ENCODE peak calls at places on chromosome 5, in eight cellular contexts. R is natural killer cell, I is cardiac muscle cell, G is upper lobe of right lung, W is cardiac fibroblast, M is PC-3, X is AG04450, U is endodermal cell. N is an unnamed sample.

GRCh38 chr5:61625682-61626620 is 293.9 kb downstream of the ZSWIM6 start:
- DNase-seq in M (no peak), X (no peak), G (peak), W (peak), I (peak), R (peak), U (peak), N (no peak)

GRCh38 chr5:59766394-59766793 is 127.1 kb downstream of the PDE4D start:
- DNase-seq in X (no peak), R (no peak), W (peak), M (no peak), U (no peak), G (no peak), I (no peak), N (no peak)

GRCh38 chr5:179060116-179061008 is at the start of gene ZNF354C:
- DNase-seq in W (peak), G (peak), I (peak), R (peak), X (peak), U (peak), M (no peak), N (peak)

GRCh38 chr5:586751-587285 is 25.3 kb upstream of the CEP72 start:
- DNase-seq in I (no peak), M (peak), W (no peak), X (no peak), G (peak), U (no peak), R (no peak), N (no peak)

GRCh38 chr5:59055745-59056448 is 473.0 kb downstream of the RAB3C start:
- DNase-seq in W (no peak), U (no peak), R (no peak), X (no peak), I (no peak), G (no peak), M (peak), N (no peak)

GRCh38 chr5:151264113-151264512 is 11.1 kb downstream of the GM2A start:
- DNase-seq in U (no peak), X (no peak), I (no peak), M (peak), W (peak), G (no peak), R (no peak), N (no peak)

GRCh38 chr5:181188700-181189362 is 16.2 kb downstream of the TRIM7 start:
- DNase-seq in M (peak), I (peak), U (peak), R (peak), X (peak), G (peak), W (peak), N (no peak)

GRCh38 chr5:170100051-170100943 is 5.4 kb upstream of the FOXI1 start:
- DNase-seq in G (no peak), I (peak), X (peak), U (peak), M (peak), W (peak), R (peak), N (no peak)

GRCh38 chr5:7518947-7519560 is 123.1 kb downstream of the ADCY2 start:
- DNase-seq in G (no peak), U (peak), I (peak), X (no peak), M (no peak), R (no peak), W (no peak), N (no peak)

GRCh38 chr5:134527156-134527960 is 1.9 kb downstream of the JADE2 start:
- DNase-seq in X (peak), G (peak), R (peak), I (peak), U (peak), M (peak), W (peak), N (peak)

GRCh38 chr5:139698461-139699146 is 50.5 kb downstream of the CXXC5 start:
- DNase-seq in U (peak), G (peak), R (no peak), W (peak), X (peak), M (no peak), I (peak), N (no peak)

GRCh38 chr5:93831449-93831848 is 90.0 kb upstream of the POU5F2 start:
- DNase-seq in R (no peak), W (peak), I (no peak), G (no peak), M (peak), X (peak), U (no peak), N (no peak)

GRCh38 chr5:6545036-6545693 is 87.7 kb downstream of the NSUN2 start:
- DNase-seq in I (peak), X (no peak), G (no peak), M (no peak), W (no peak), R (no peak), U (peak), N (no peak)

GRCh38 chr5:135318037-135318436 is 81.0 kb downstream of the MACROH2A1 start:
- DNase-seq in X (no peak), I (no peak), M (no peak), R (no peak), W (no peak), U (no peak), G (no peak), N (no peak)

GRCh38 chr5:147661576-147661975 is 121.0 kb downstream of the JAKMIP2 start:
- DNase-seq in I (no peak), X (no peak), W (peak), M (no peak), G (no peak), U (no peak), R (no peak), N (no peak)

GRCh38 chr5:31537856-31538255 is 5.8 kb downstream of the C5orf22 start:
- DNase-seq in R (no peak), X (peak), W (peak), G (no peak), U (no peak), I (no peak), M (no peak), N (no peak)

GRCh38 chr5:143148461-143149170 is 254.9 kb downstream of the NR3C1 start:
- DNase-seq in G (no peak), X (no peak), I (no peak), M (no peak), U (no peak), W (peak), R (no peak), N (no peak)

GRCh38 chr5:86979801-86980510 is 287.7 kb upstream of the RASA1 start:
- DNase-seq in G (no peak), M (peak), U (no peak), W (peak), X (peak), I (no peak), R (no peak), N (no peak)

GRCh38 chr5:120304653-120305052 is 159.4 kb upstream of the PRR16 start:
- DNase-seq in U (no peak), I (no peak), R (no peak), M (peak), W (peak), X (no peak), G (no peak), N (no peak)

GRCh38 chr5:115583474-115583873 is 18.8 kb downstream of the TICAM2 start:
- DNase-seq in W (peak), M (peak), X (peak), G (no peak), I (no peak), U (no peak), R (no peak), N (no peak)

GRCh38 chr5:5288236-5288635 is 134.2 kb upstream of the ICE1 start:
- DNase-seq in W (no peak), U (no peak), M (peak), X (no peak), G (no peak), R (no peak), I (no peak), N (no peak)

GRCh38 chr5:82019342-82020138 is 47.7 kb downstream of the ATG10 start:
- DNase-seq in W (no peak), R (no peak), M (no peak), G (no peak), X (no peak), U (peak), I (no peak), N (no peak)

GRCh38 chr5:113293613-113294340 is 141.0 kb downstream of the TSSK1B start:
- DNase-seq in X (no peak), R (no peak), G (no peak), W (peak), U (peak), I (peak), M (peak), N (no peak)

GRCh38 chr5:163658702-163659567 is 153.5 kb downstream of the MAT2B start:
- DNase-seq in W (no peak), R (no peak), I (no peak), M (no peak), G (no peak), U (no peak), X (no peak), N (no peak)

GRCh38 chr5:101643793-101644192 is 652.3 kb downstream of the SLCO4C1 start:
- DNase-seq in U (no peak), R (no peak), M (no peak), G (no peak), W (no peak), I (no peak), X (no peak), N (no peak)

GRCh38 chr5:107875834-107876233 is 205.1 kb upstream of the EFNA5 start:
- DNase-seq in W (peak), R (no peak), I (no peak), X (no peak), U (peak), G (no peak), M (no peak), N (no peak)

GRCh38 chr5:96789794-96790193 is 18.0 kb downstream of the ERAP1 start:
- DNase-seq in I (no peak), G (no peak), M (no peak), X (no peak), U (no peak), W (no peak), R (no peak), N (no peak)

GRCh38 chr5:132055808-132056609 is 4.4 kb upstream of the IL3 start:
- DNase-seq in G (peak), M (no peak), W (no peak), R (peak), U (no peak), I (no peak), X (no peak), N (peak)

GRCh38 chr5:140340605-140341004 is 5.8 kb downstream of the HBEGF start:
- DNase-seq in W (no peak), U (no peak), R (no peak), M (peak), X (no peak), I (no peak), G (no peak), N (no peak)

DNA sequence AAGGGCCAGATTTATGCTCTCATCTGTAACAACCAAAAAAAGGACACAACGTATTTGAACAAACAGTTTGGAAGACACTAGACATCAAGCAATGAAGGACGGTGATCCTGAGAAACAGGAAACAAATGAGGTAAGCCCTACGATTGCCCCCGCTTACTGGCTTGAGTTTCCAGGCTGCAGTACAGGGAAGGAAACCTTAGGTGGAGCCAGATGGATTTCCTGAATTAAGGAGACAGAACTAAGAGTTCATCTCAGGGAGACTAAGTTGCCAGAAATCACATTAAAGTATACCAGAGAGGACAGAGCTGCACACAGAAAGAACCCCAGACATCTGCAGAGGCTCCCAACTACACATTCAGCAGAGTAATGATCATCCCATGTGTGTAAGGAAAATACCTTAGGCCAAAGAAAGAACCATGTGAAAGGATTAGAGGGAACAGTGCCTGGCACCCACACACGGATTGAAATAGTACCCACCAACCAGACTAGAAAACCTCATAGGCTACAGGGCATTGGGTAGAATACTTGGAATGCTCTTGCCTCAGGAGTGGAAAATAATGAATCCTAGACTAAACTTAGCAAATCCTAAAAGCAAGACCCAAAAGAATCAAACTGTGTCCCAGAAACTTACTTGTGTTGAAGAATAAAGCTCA is 99.3 kb upstream of the NIPBL start:
- DNase-seq in I (peak), X (peak), R (no peak), G (no peak), U (peak), M (peak), W (peak), N (no peak)
- TF ChIP-seq CTCF in I (peak), X (peak), R (no peak), G (peak), U (peak), M (peak), W (peak), N (peak)

GRCh38 chr5:142110046-142110531 is 1.5 kb downstream of the NDFIP1 start:
- DNase-seq in M (peak), R (no peak), X (no peak), U (no peak), W (peak), I (no peak), G (no peak), N (no peak)
- TF ChIP-seq CTCF in M (peak), R (no peak), X (no peak), U (peak), W (no peak), I (peak), G (no peak), N (no peak)

GRCh38 chr5:73558950-73559349 is 6.5 kb downstream of the ANKRA2 start:
- DNase-seq in U (no peak), W (no peak), R (no peak), M (peak), X (no peak), I (no peak), G (no peak), N (no peak)

GRCh38 chr5:73565969-73566547 is 515 bp downstream of the UTP15 start:
- DNase-seq in U (no peak), R (no peak), W (no peak), M (no peak), X (no peak), G (no peak), I (no peak), N (no peak)

GRCh38 chr5:73564644-73565165 is 734 bp downstream of the ANKRA2 start:
- DNase-seq in W (peak), U (no peak), I (peak), X (no peak), G (no peak), M (no peak), R (no peak), N (no peak)

GRCh38 chr5:73565166-73565968 is at the start of the genes ANKRA2 and UTP15:
- DNase-seq in X (peak), W (peak), R (peak), G (peak), M (peak), I (peak), U (peak), N (peak)

DNA sequence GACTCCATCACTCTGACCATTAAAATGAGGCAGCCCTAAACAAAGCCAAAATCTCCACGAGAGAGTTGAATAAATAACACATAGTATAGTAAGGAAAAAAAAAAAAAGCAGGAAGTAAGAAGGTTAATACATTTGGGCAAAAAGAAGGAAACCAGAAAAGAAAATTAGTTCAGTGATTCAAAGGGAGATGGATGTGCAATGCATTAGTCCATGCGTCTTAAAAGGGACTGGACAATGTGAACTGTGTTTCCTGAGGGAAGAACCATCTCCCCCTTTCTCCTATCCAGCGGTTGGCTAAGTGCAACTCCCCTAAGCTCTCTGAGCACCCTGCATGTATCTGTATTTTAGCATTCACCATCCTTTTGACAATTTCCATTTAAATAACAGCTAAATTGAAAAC is 1.4 kb downstream of the ANKRA2 start:
- DNase-seq in M (no peak), W (peak), X (no peak), G (no peak), U (no peak), I (no peak), R (no peak), N (no peak)
- TF ChIP-seq CTCF in M (no peak), W (no peak), X (no peak), G (no peak), U (no peak), I (no peak), R (no peak), N (no peak)

GRCh38 chr5:9851458-9851857 is 221.3 kb upstream of the TAS2R1 start:
- DNase-seq in U (no peak), G (no peak), W (peak), M (peak), I (peak), X (peak), R (no peak), N (no peak)
- TF ChIP-seq CTCF in U (peak), G (no peak), W (peak), M (peak), I (peak), X (peak), R (no peak), N (no peak)

DNA sequence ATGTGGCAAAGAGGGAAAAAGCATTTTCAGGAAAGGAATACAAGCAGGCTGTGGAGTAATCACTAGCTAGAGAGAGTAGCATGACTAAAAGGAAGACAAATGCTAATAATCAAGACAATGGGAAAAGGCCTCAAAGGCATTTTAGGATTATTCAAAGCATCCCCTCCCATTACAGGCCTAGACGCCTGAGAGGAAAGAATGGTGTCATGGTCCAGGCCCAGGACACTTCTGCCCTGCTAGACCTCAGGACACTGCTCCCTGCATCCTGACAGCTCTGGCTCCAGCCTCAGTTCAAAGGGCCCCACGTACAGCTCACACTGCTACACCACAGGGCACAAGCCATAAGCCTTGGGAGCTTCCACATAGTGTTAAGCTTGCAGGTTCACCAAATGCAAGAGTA is 40.8 kb upstream of the SHISAL2B start:
- DNase-seq in I (no peak), X (no peak), G (no peak), U (no peak), W (no peak), R (no peak), M (no peak), N (no peak)
- TF ChIP-seq CTCF in I (no peak), X (no peak), G (no peak), U (no peak), W (no peak), R (no peak), M (no peak), N (no peak)

N was measured in D721Med.